ENCODE peak calls at places on chromosomes 13 and 19, in six cellular contexts. G is iris pigment epithelial cell, P is ascending aorta, K is astrocyte of the spinal cord, U is left cardiac atrium, X is neural progenitor cell. Q is an unnamed sample.
A peak's percentile ranks its signal among the peaks of the same experiment; 100 is the strongest.

GRCh38 chr19:4115050-4115817 is 8.7 kb downstream of the MAP2K2 start:
- DNase-seq in P (no peak), U (no peak), X (no peak), K (no peak), G (no peak), Q (no peak)

GRCh38 chr19:604355-604754 is 14.7 kb downstream of the HCN2 start:
- DNase-seq in X (no peak), G (no peak), U (no peak), K (no peak), P (no peak), Q (no peak)

GRCh38 chr13:60275208-60275607 is 111.5 kb upstream of the DIAPH3 start:
- DNase-seq in K (no peak), U (no peak), X (no peak), P (no peak), G (no peak), Q (no peak)

GRCh38 chr19:35081201-35081600 is 34.4 kb upstream of the FXYD3 start:
- DNase-seq in K (no peak), G (no peak), U (no peak), X (no peak), P (no peak), Q (no peak)

GRCh38 chr19:33621811-33622504 is at the start of gene CHST8:
- DNase-seq in U (peak; percentile 47), K (no peak), G (peak; percentile 37), X (peak; percentile 92), P (no peak), Q (peak; percentile 12)

GRCh38 chr19:43502419-43502976 is 2.0 kb downstream of the PHLDB3 start:
- DNase-seq in X (no peak), K (no peak), U (no peak), G (no peak), P (no peak), Q (no peak)

GRCh38 chr19:5423567-5424125 is 31.6 kb upstream of the ZNRF4 start:
- DNase-seq in X (no peak), P (no peak), G (no peak), U (no peak), K (no peak), Q (no peak)

GRCh38 chr13:33471182-33471581 is 185.6 kb upstream of the STARD13 start:
- DNase-seq in U (no peak), K (no peak), X (peak; percentile 36), P (no peak), G (peak; percentile 57), Q (no peak)

GRCh38 chr19:32098953-32099352 is 246.5 kb upstream of the ZNF507 start:
- DNase-seq in G (no peak), X (peak; percentile 33), P (no peak), U (no peak), K (no peak), Q (no peak)

GRCh38 chr13:74889321-74889720 is 592.6 kb downstream of the TBC1D4 start:
- DNase-seq in G (peak; percentile 60), X (no peak), U (no peak), P (no peak), K (no peak), Q (peak; percentile 78)

GRCh38 chr19:10823690-10824089 is 12.3 kb downstream of the TMED1 start:
- DNase-seq in G (no peak), U (no peak), K (no peak), X (no peak), P (no peak), Q (no peak)

GRCh38 chr19:5172859-5173577 is 167.6 kb downstream of the PTPRS start:
- DNase-seq in P (peak; percentile 79), K (peak; percentile 97), X (no peak), U (no peak), G (peak; percentile 94), Q (peak; percentile 98)

GRCh38 chr19:35216833-35217707 is 11.5 kb downstream of the FAM187B start:
- DNase-seq in X (no peak), U (no peak), P (no peak), G (no peak), K (no peak), Q (no peak)

GRCh38 chr19:30153326-30154210 is 211.5 kb downstream of the URI1 start:
- DNase-seq in U (no peak), P (no peak), K (no peak), X (no peak), G (no peak), Q (no peak)

GRCh38 chr19:34319785-34320184 is 45.2 kb upstream of the GPI start:
- DNase-seq in X (no peak), G (peak; percentile 60), K (peak; percentile 87), P (peak; percentile 73), U (no peak), Q (peak; percentile 85)

GRCh38 chr13:98544105-98544710 is 32.7 kb downstream of the STK24 start:
- DNase-seq in K (no peak), G (no peak), X (no peak), P (no peak), U (no peak), Q (no peak)

GRCh38 chr13:46684287-46685001 is 112.5 kb downstream of the ESD start:
- DNase-seq in K (no peak), P (no peak), X (peak; percentile 69), U (no peak), G (peak; percentile 14), Q (peak; percentile 51)

GRCh38 chr13:84962141-84962750 is 837.0 kb downstream of the SLITRK6 start:
- DNase-seq in X (no peak), G (no peak), K (no peak), U (no peak), P (no peak), Q (no peak)

GRCh38 chr19:38318595-38319142 is 976 bp upstream of the KCNK6 start:
- DNase-seq in U (peak; percentile 50), X (no peak), P (no peak), K (no peak), G (no peak), Q (no peak)

GRCh38 chr13:99646866-99647592 is 145.8 kb downstream of the TM9SF2 start:
- DNase-seq in K (no peak), G (no peak), X (no peak), U (no peak), P (no peak), Q (no peak)

GRCh38 chr19:46776927-46777911 is 11.2 kb downstream of the SLC1A5 start:
- DNase-seq in G (no peak), X (peak; percentile 19), P (no peak), U (no peak), K (no peak), Q (no peak)

GRCh38 chr19:42135836-42136235 is 3.6 kb upstream of the POU2F2 start:
- DNase-seq in G (no peak), X (no peak), U (no peak), K (no peak), P (no peak), Q (no peak)

GRCh38 chr13:60397693-60398437 is 845 bp downstream of the TDRD3 start:
- DNase-seq in X (peak; percentile 83), K (peak; percentile 80), U (peak; percentile 68), G (peak; percentile 81), P (peak; percentile 77), Q (peak; percentile 75)

GRCh38 chr19:1747285-1748114 is 5.8 kb upstream of the ONECUT3 start:
- DNase-seq in K (peak; percentile 88), U (no peak), G (peak; percentile 81), X (peak; percentile 53), P (no peak), Q (peak; percentile 94)

GRCh38 chr13:94192576-94192975 is 286.9 kb downstream of the DCT start:
- DNase-seq in U (no peak), G (peak; percentile 53), K (peak; percentile 16), X (peak; percentile 67), P (no peak), Q (peak; percentile 47)

GRCh38 chr13:63337041-63337440 is 1921.4 kb upstream of the PCDH20 start:
- DNase-seq in X (no peak), U (no peak), K (no peak), G (no peak), P (no peak), Q (no peak)

GRCh38 chr19:8163781-8164180 is 14.4 kb upstream of the FBN3 start:
- DNase-seq in P (no peak), K (no peak), U (no peak), X (no peak), G (peak; percentile 77), Q (no peak)

GRCh38 chr13:51292000-51292550 is 47.4 kb upstream of the SERPINE3 start:
- DNase-seq in G (no peak), X (no peak), K (peak; percentile 72), P (no peak), U (no peak), Q (peak; percentile 72)

GRCh38 chr13:32246468-32246867 is 68.7 kb downstream of the ZAR1L start:
- DNase-seq in G (peak; percentile 80), P (peak; percentile 81), K (peak; percentile 74), X (peak; percentile 83), U (peak; percentile 65), Q (peak; percentile 86)

GRCh38 chr19:3100331-3100730 is 6.2 kb downstream of the GNA11 start:
- DNase-seq in X (no peak), K (no peak), U (no peak), P (no peak), G (no peak), Q (no peak)

GRCh38 chr13:109271991-109272454 is 514.4 kb downstream of the IRS2 start:
- DNase-seq in X (peak; percentile 60), U (no peak), G (peak; percentile 59), K (peak; percentile 48), P (no peak), Q (no peak)

GRCh38 chr13:20873348-20873747 is 29.2 kb downstream of the XPO4 start:
- DNase-seq in U (no peak), P (no peak), X (peak; percentile 63), K (peak; percentile 30), G (peak; percentile 15), Q (peak; percentile 52)

GRCh38 chr19:55526216-55527196 is 10.4 kb downstream of the SBK2 start:
- DNase-seq in K (peak; percentile 50), U (peak; percentile 89), P (no peak), G (peak; percentile 68), X (no peak), Q (peak; percentile 85)

GRCh38 chr19:41353466-41354342 is at the start of gene TGFB1:
- DNase-seq in U (peak; percentile 92), K (peak; percentile 89), X (peak; percentile 85), P (peak; percentile 95), G (peak; percentile 91), Q (peak; percentile 95)

GRCh38 chr19:55113570-55114039 is 3.8 kb downstream of the PPP1R12C start:
- DNase-seq in X (peak; percentile 82), G (peak; percentile 96), P (peak; percentile 96), U (peak; percentile 95), K (peak; percentile 91), Q (peak; percentile 95)

GRCh38 chr19:801030-801860 is 4.0 kb downstream of the PTBP1 start:
- DNase-seq in G (no peak), K (peak; percentile 45), P (peak; percentile 82), U (peak; percentile 89), X (no peak), Q (peak; percentile 58)

Q was measured in cardiac fibroblast.